ENCODE peak calls at places on chromosomes 12 and 14, in ten cellular contexts. One of them, this sample, is unnamed.
A peak's percentile ranks its signal among the peaks of the same experiment; 100 is the strongest.

GRCh38 chr12:124036117-124037109 is 63.4 kb downstream of the ZNF664 start:
- DNase-seq in HCT116: peak; percentile 15
- DNase-seq in upper lobe of left lung: no peak
- DNase-seq in HepG2: peak; percentile 15
- DNase-seq in spleen: no peak
- DNase-seq in stomach: peak; percentile 50
- DNase-seq in K562: peak; percentile 55
- DNase-seq in suprapubic skin: no peak
- DNase-seq in breast epithelium: no peak
- DNase-seq in transverse colon: peak; percentile 35
- DNase-seq in this sample: peak; percentile 37

GRCh38 chr14:89807151-89807550 is 147.4 kb downstream of the EFCAB11 start:
- DNase-seq in HCT116: no peak
- DNase-seq in suprapubic skin: no peak
- DNase-seq in stomach: no peak
- DNase-seq in transverse colon: no peak
- DNase-seq in spleen: no peak
- DNase-seq in K562: no peak
- DNase-seq in breast epithelium: no peak
- DNase-seq in HepG2: no peak
- DNase-seq in upper lobe of left lung: no peak
- DNase-seq in this sample: no peak

GRCh38 chr12:48459259-48459658 is 13.1 kb upstream of the ANP32D start:
- DNase-seq in breast epithelium: no peak
- DNase-seq in HCT116: no peak
- DNase-seq in transverse colon: no peak
- DNase-seq in HepG2: no peak
- DNase-seq in K562: peak; percentile 55
- DNase-seq in stomach: no peak
- DNase-seq in suprapubic skin: no peak
- DNase-seq in spleen: no peak
- DNase-seq in upper lobe of left lung: no peak
- DNase-seq in this sample: no peak

GRCh38 chr14:90440592-90440991 is 43.8 kb downstream of the CALM1 start:
- DNase-seq in transverse colon: no peak
- DNase-seq in HCT116: no peak
- DNase-seq in stomach: no peak
- DNase-seq in suprapubic skin: no peak
- DNase-seq in breast epithelium: no peak
- DNase-seq in spleen: peak; percentile 4
- DNase-seq in K562: no peak
- DNase-seq in upper lobe of left lung: no peak
- DNase-seq in HepG2: no peak
- DNase-seq in this sample: no peak

GRCh38 chr14:104685216-104685997 is 4.0 kb upstream of the INF2 start:
- DNase-seq in breast epithelium: no peak
- DNase-seq in K562: no peak
- DNase-seq in HCT116: no peak
- DNase-seq in upper lobe of left lung: no peak
- DNase-seq in HepG2: peak; percentile 68
- DNase-seq in transverse colon: no peak
- DNase-seq in suprapubic skin: no peak
- DNase-seq in stomach: no peak
- DNase-seq in spleen: no peak
- DNase-seq in this sample: no peak

GRCh38 chr12:112421363-112421762 is 2.6 kb downstream of the PTPN11 start:
- DNase-seq in spleen: no peak
- DNase-seq in K562: no peak
- DNase-seq in breast epithelium: no peak
- DNase-seq in suprapubic skin: no peak
- DNase-seq in HCT116: no peak
- DNase-seq in upper lobe of left lung: no peak
- DNase-seq in stomach: no peak
- DNase-seq in transverse colon: no peak
- DNase-seq in HepG2: no peak
- DNase-seq in this sample: no peak

GRCh38 chr14:75804570-75805275 is 143.7 kb downstream of the TTLL5 start:
- DNase-seq in suprapubic skin: no peak
- DNase-seq in upper lobe of left lung: no peak
- DNase-seq in HCT116: no peak
- DNase-seq in K562: no peak
- DNase-seq in spleen: no peak
- DNase-seq in transverse colon: no peak
- DNase-seq in breast epithelium: no peak
- DNase-seq in stomach: no peak
- DNase-seq in HepG2: no peak
- DNase-seq in this sample: no peak

GRCh38 chr12:90233168-90234100 is 524.8 kb upstream of the ATP2B1 start:
- DNase-seq in K562: no peak
- DNase-seq in upper lobe of left lung: no peak
- DNase-seq in transverse colon: no peak
- DNase-seq in HepG2: no peak
- DNase-seq in suprapubic skin: no peak
- DNase-seq in spleen: no peak
- DNase-seq in HCT116: no peak
- DNase-seq in breast epithelium: no peak
- DNase-seq in stomach: no peak
- DNase-seq in this sample: no peak

GRCh38 chr12:54138219-54138618 is 50.6 kb downstream of the SMUG1 start:
- DNase-seq in spleen: no peak
- DNase-seq in upper lobe of left lung: no peak
- DNase-seq in HepG2: no peak
- DNase-seq in HCT116: no peak
- DNase-seq in suprapubic skin: no peak
- DNase-seq in breast epithelium: no peak
- DNase-seq in transverse colon: no peak
- DNase-seq in stomach: no peak
- DNase-seq in K562: no peak
- DNase-seq in this sample: no peak

GRCh38 chr14:54653764-54654469 is 87.0 kb downstream of the SAMD4A start:
- DNase-seq in transverse colon: peak; percentile 20
- DNase-seq in HCT116: no peak
- DNase-seq in suprapubic skin: peak; percentile 74
- DNase-seq in breast epithelium: no peak
- DNase-seq in stomach: no peak
- DNase-seq in upper lobe of left lung: no peak
- DNase-seq in K562: no peak
- DNase-seq in spleen: peak; percentile 75
- DNase-seq in HepG2: peak; percentile 85
- DNase-seq in this sample: no peak

GRCh38 chr14:44446965-44447364 is 60.1 kb downstream of the FSCB start:
- DNase-seq in suprapubic skin: no peak
- DNase-seq in transverse colon: no peak
- DNase-seq in K562: no peak
- DNase-seq in HCT116: no peak
- DNase-seq in spleen: no peak
- DNase-seq in stomach: no peak
- DNase-seq in HepG2: no peak
- DNase-seq in breast epithelium: no peak
- DNase-seq in upper lobe of left lung: no peak
- DNase-seq in this sample: no peak

GRCh38 chr14:26773906-26774593 is 176.2 kb upstream of the NOVA1 start:
- DNase-seq in upper lobe of left lung: no peak
- DNase-seq in HCT116: no peak
- DNase-seq in suprapubic skin: no peak
- DNase-seq in HepG2: no peak
- DNase-seq in stomach: no peak
- DNase-seq in transverse colon: no peak
- DNase-seq in K562: no peak
- DNase-seq in breast epithelium: no peak
- DNase-seq in spleen: no peak
- DNase-seq in this sample: no peak

GRCh38 chr14:51666070-51666469 is 14.4 kb downstream of the FRMD6 start:
- DNase-seq in HepG2: no peak
- DNase-seq in upper lobe of left lung: no peak
- DNase-seq in stomach: no peak
- DNase-seq in HCT116: no peak
- DNase-seq in suprapubic skin: no peak
- DNase-seq in K562: no peak
- DNase-seq in spleen: no peak
- DNase-seq in transverse colon: no peak
- DNase-seq in breast epithelium: no peak
- DNase-seq in this sample: no peak

GRCh38 chr12:92404921-92405320 is 259.3 kb upstream of the BTG1 start:
- DNase-seq in K562: peak; percentile 88
- DNase-seq in transverse colon: no peak
- DNase-seq in stomach: no peak
- DNase-seq in spleen: no peak
- DNase-seq in suprapubic skin: no peak
- DNase-seq in HCT116: no peak
- DNase-seq in upper lobe of left lung: no peak
- DNase-seq in breast epithelium: no peak
- DNase-seq in HepG2: no peak
- DNase-seq in this sample: no peak

GRCh38 chr14:54487771-54488170 is 1.0 kb downstream of the GMFB start:
- DNase-seq in HepG2: no peak
- DNase-seq in breast epithelium: no peak
- DNase-seq in stomach: no peak
- DNase-seq in HCT116: no peak
- DNase-seq in K562: no peak
- DNase-seq in suprapubic skin: no peak
- DNase-seq in transverse colon: no peak
- DNase-seq in spleen: no peak
- DNase-seq in upper lobe of left lung: no peak
- DNase-seq in this sample: no peak

GRCh38 chr14:97723834-97724770 is 926.9 kb downstream of the VRK1 start:
- DNase-seq in stomach: no peak
- DNase-seq in upper lobe of left lung: no peak
- DNase-seq in spleen: no peak
- DNase-seq in K562: no peak
- DNase-seq in HCT116: no peak
- DNase-seq in suprapubic skin: no peak
- DNase-seq in HepG2: no peak
- DNase-seq in breast epithelium: no peak
- DNase-seq in transverse colon: no peak
- DNase-seq in this sample: no peak

GRCh38 chr14:59451849-59452248 is 13.3 kb downstream of the GPR135 start:
- DNase-seq in HCT116: no peak
- DNase-seq in HepG2: no peak
- DNase-seq in K562: no peak
- DNase-seq in suprapubic skin: no peak
- DNase-seq in spleen: no peak
- DNase-seq in breast epithelium: no peak
- DNase-seq in stomach: no peak
- DNase-seq in upper lobe of left lung: no peak
- DNase-seq in transverse colon: no peak
- DNase-seq in this sample: no peak

GRCh38 chr14:76346391-76347160 is 29.4 kb upstream of the ESRRB start:
- DNase-seq in upper lobe of left lung: no peak
- DNase-seq in suprapubic skin: peak; percentile 10
- DNase-seq in HepG2: peak; percentile 19
- DNase-seq in transverse colon: no peak
- DNase-seq in K562: no peak
- DNase-seq in breast epithelium: no peak
- DNase-seq in stomach: no peak
- DNase-seq in spleen: peak; percentile 58
- DNase-seq in HCT116: no peak
- DNase-seq in this sample: no peak

GRCh38 chr12:63403256-63403655 is 252.3 kb upstream of the AVPR1A start:
- DNase-seq in transverse colon: no peak
- DNase-seq in K562: no peak
- DNase-seq in spleen: no peak
- DNase-seq in suprapubic skin: no peak
- DNase-seq in upper lobe of left lung: no peak
- DNase-seq in breast epithelium: no peak
- DNase-seq in HCT116: no peak
- DNase-seq in stomach: no peak
- DNase-seq in HepG2: no peak
- DNase-seq in this sample: no peak
- TF ChIP-seq POLR2A in transverse colon: no peak
- TF ChIP-seq POLR2A in K562: no peak
- TF ChIP-seq POLR2A in spleen: no peak
- TF ChIP-seq POLR2A in suprapubic skin: no peak
- TF ChIP-seq POLR2A in upper lobe of left lung: no peak
- TF ChIP-seq POLR2A in breast epithelium: no peak
- TF ChIP-seq POLR2A in HCT116: no peak
- TF ChIP-seq POLR2A in stomach: no peak
- TF ChIP-seq POLR2A in HepG2: no peak
- TF ChIP-seq POLR2A in this sample: no peak

GRCh38 chr14:65230287-65230728 is 128.0 kb upstream of the MAX start:
- DNase-seq in HepG2: peak; percentile 96
- DNase-seq in stomach: peak; percentile 83
- DNase-seq in spleen: peak; percentile 69
- DNase-seq in suprapubic skin: no peak
- DNase-seq in K562: peak; percentile 48
- DNase-seq in HCT116: no peak
- DNase-seq in breast epithelium: no peak
- DNase-seq in transverse colon: no peak
- DNase-seq in upper lobe of left lung: peak; percentile 82
- DNase-seq in this sample: peak; percentile 40
- H3K4me3 ChIP-seq in HepG2: peak overlapping the region; percentile 73
- H3K4me3 ChIP-seq in stomach: peak overlapping the region; percentile 33
- H3K4me3 ChIP-seq in spleen: peak overlapping the region; percentile 63
- H3K4me3 ChIP-seq in suprapubic skin: peak overlapping the region; percentile 45
- H3K4me3 ChIP-seq in K562: no peak overlapping the region
- H3K4me3 ChIP-seq in HCT116: peak overlapping the region; percentile 13
- H3K4me3 ChIP-seq in breast epithelium: peak overlapping the region; percentile 38
- H3K4me3 ChIP-seq in transverse colon: peak overlapping the region; percentile 22
- H3K4me3 ChIP-seq in upper lobe of left lung: peak overlapping the region; percentile 46
- H3K4me3 ChIP-seq in this sample: peak overlapping the region; percentile 22

GRCh38 chr12:122964439-122965257 is 1.6 kb downstream of the ABCB9 start:
- DNase-seq in spleen: no peak
- DNase-seq in HCT116: no peak
- DNase-seq in upper lobe of left lung: no peak
- DNase-seq in suprapubic skin: no peak
- DNase-seq in HepG2: peak; percentile 54
- DNase-seq in stomach: no peak
- DNase-seq in K562: peak; percentile 68
- DNase-seq in transverse colon: no peak
- DNase-seq in breast epithelium: no peak
- DNase-seq in this sample: no peak
- TF ChIP-seq POLR2AphosphoS5 in spleen: no peak
- TF ChIP-seq POLR2AphosphoS5 in HCT116: no peak
- TF ChIP-seq POLR2AphosphoS5 in upper lobe of left lung: no peak
- TF ChIP-seq POLR2AphosphoS5 in suprapubic skin: no peak
- TF ChIP-seq POLR2AphosphoS5 in HepG2: no peak
- TF ChIP-seq POLR2AphosphoS5 in stomach: no peak
- TF ChIP-seq POLR2AphosphoS5 in K562: peak; percentile 51
- TF ChIP-seq POLR2AphosphoS5 in transverse colon: no peak
- TF ChIP-seq POLR2AphosphoS5 in breast epithelium: no peak
- TF ChIP-seq POLR2AphosphoS5 in this sample: no peak

DNA sequence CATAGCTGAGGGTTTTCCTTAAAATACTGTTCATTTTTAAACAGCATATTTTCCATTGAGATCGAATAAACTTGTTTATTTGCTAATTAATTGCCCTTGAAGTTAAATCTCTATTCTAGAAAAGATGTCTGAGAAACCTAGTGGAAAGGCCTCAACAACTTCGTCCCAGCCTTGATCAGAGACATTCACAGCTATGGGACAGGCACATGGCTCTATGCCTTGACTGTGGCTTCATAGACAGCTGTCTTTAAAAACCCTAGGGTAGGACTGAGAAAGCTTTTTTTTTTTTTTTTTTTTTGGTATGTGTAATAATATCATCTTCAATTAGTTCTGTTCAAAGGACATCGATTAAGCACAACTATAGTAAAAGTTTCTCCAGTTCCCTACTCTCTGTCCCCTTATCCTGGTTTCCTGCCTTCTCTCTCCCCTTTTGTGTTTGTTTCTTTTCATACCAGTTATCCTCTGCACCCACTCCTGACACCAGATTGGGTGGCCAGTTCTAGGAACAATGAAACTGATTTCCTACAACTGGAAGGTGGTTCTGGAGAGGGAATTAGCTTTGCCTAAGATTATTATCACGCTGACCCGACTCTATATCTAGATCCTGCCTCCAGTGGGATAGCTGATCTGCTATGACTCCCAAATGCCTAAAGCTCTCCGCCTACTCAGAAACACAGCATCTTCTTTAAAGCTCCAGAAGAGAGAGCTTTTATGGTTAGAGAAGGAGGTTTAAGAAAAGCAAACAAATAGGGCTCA is 20.3 kb downstream of the SOCS2 start:
- DNase-seq in transverse colon: no peak
- DNase-seq in breast epithelium: no peak
- DNase-seq in HCT116: no peak
- DNase-seq in K562: peak; percentile 48
- DNase-seq in spleen: no peak
- DNase-seq in stomach: no peak
- DNase-seq in suprapubic skin: no peak
- DNase-seq in upper lobe of left lung: no peak
- DNase-seq in HepG2: no peak
- DNase-seq in this sample: no peak
- TF ChIP-seq POLR2A in transverse colon: no peak
- TF ChIP-seq POLR2A in breast epithelium: no peak
- TF ChIP-seq POLR2A in HCT116: no peak
- TF ChIP-seq POLR2A in K562: no peak
- TF ChIP-seq POLR2A in spleen: no peak
- TF ChIP-seq POLR2A in stomach: no peak
- TF ChIP-seq POLR2A in suprapubic skin: no peak
- TF ChIP-seq POLR2A in upper lobe of left lung: no peak
- TF ChIP-seq POLR2A in HepG2: no peak
- TF ChIP-seq POLR2A in this sample: no peak

This sample was measured in prostate gland.